ENCODE peak calls at places on chromosome 17, in four cellular contexts. H, W, F and N are unnamed samples.

GRCh38 chr17:47192549-47192948 is 3.5 kb upstream of the CDC27 start:
- DNase-seq in H (no peak), W (peak; percentile 29), F (no peak), N (no peak)

GRCh38 chr17:41651625-41652460 is 27.5 kb upstream of the KRT17 start:
- DNase-seq in H (no peak), W (no peak), F (no peak), N (no peak)

GRCh38 chr17:1933875-1934715 is 91.0 kb downstream of the RTN4RL1 start:
- DNase-seq in H (no peak), W (no peak), F (no peak), N (no peak)

GRCh38 chr17:80675451-80676095 is 130.9 kb downstream of the RPTOR start:
- DNase-seq in H (no peak), W (no peak), F (no peak), N (no peak)

GRCh38 chr17:70105641-70106040 is 30.6 kb downstream of the KCNJ16 start:
- DNase-seq in H (no peak), W (no peak), F (no peak), N (no peak)

GRCh38 chr17:64264891-64265290 is 1.8 kb upstream of the TEX2 start:
- DNase-seq in H (no peak), W (no peak), F (no peak), N (no peak)

GRCh38 chr17:6187836-6188235 is 117.7 kb downstream of the WSCD1 start:
- DNase-seq in H (no peak), W (no peak), F (no peak), N (no peak)

GRCh38 chr17:66947311-66947710 is 17.2 kb upstream of the CACNG4 start:
- DNase-seq in H (no peak), W (no peak), F (no peak), N (no peak)

GRCh38 chr17:80145076-80146075 is 1.6 kb downstream of the EIF4A3 start:
- DNase-seq in H (no peak), W (no peak), F (no peak), N (no peak)

GRCh38 chr17:10162034-10162433 is 36.4 kb downstream of the GAS7 start:
- DNase-seq in H (no peak), W (no peak), F (no peak), N (no peak)

GRCh38 chr17:80361495-80362220 is 53.3 kb upstream of the ENDOV start:
- DNase-seq in H (peak; percentile 79), W (no peak), F (no peak), N (no peak)

GRCh38 chr17:81251091-81251942 is 12.2 kb downstream of the NDUFAF8 start:
- DNase-seq in H (no peak), W (no peak), F (no peak), N (no peak)

GRCh38 chr17:9974460-9975381 is 69.7 kb upstream of the RCVRN start:
- DNase-seq in H (no peak), W (no peak), F (no peak), N (no peak)

GRCh38 chr17:44970136-44970737 is 2.1 kb upstream of the C1QL1 start:
- DNase-seq in H (peak; percentile 76), W (peak; percentile 29), F (peak; percentile 25), N (peak; percentile 47)

GRCh38 chr17:18961634-18962493 is 9.9 kb downstream of the SLC5A10 start:
- DNase-seq in H (no peak), W (peak; percentile 40), F (no peak), N (no peak)

GRCh38 chr17:57946798-57947358 is 8.3 kb downstream of the CUEDC1 start:
- DNase-seq in H (no peak), W (peak; percentile 68), F (no peak), N (no peak)

GRCh38 chr17:74805543-74805991 is 29.4 kb upstream of the NAT9 start:
- DNase-seq in H (no peak), W (no peak), F (no peak), N (no peak)

GRCh38 chr17:71970312-71970711 is 150.5 kb upstream of the SOX9 start:
- DNase-seq in H (no peak), W (no peak), F (no peak), N (no peak)